ENCODE peak calls at places on chromosomes 3 and 15, in nine cellular contexts. H is transverse colon, R is K562, T is HCT116, P is GM23338, V is HL-60, Z is SK-N-SH, X is breast epithelium, Y is GM12891. J is an unnamed sample.

GRCh38 chr15:41849861-41850260 is 11.2 kb downstream of the PLA2G4B start:
- DNase-seq in H (no peak), R (no peak), T (no peak), P (no peak), V (no peak), Z (no peak), X (peak; percentile 81), Y (no peak), J (peak; percentile 73)

GRCh38 chr3:129425619-129426018 is 2.8 kb downstream of the EFCAB12 start:
- DNase-seq in H (no peak), R (no peak), T (no peak), P (no peak), V (no peak), Z (no peak), X (no peak), Y (no peak), J (no peak)

GRCh38 chr3:111929484-111929883 is 49.3 kb upstream of the ABHD10 start:
- DNase-seq in H (no peak), R (no peak), T (no peak), P (no peak), V (no peak), Z (no peak), X (no peak), Y (no peak), J (no peak)

GRCh38 chr3:141795719-141796435 is 32.7 kb downstream of the GRK7 start:
- DNase-seq in H (peak; percentile 42), R (no peak), T (no peak), P (no peak), V (peak; percentile 87), Z (peak; percentile 42), X (no peak), Y (no peak), J (peak; percentile 13)

GRCh38 chr3:183664913-183665381 is 29.5 kb downstream of the KLHL24 start:
- DNase-seq in H (no peak), R (no peak), T (no peak), P (no peak), V (no peak), Z (no peak), X (no peak), Y (no peak), J (no peak)

GRCh38 chr15:90873998-90874605 is 5.7 kb downstream of the FURIN start:
- DNase-seq in H (peak; percentile 32), R (peak; percentile 48), T (no peak), P (peak; percentile 57), V (no peak), Z (no peak), X (no peak), Y (no peak), J (peak; percentile 51)

GRCh38 chr3:23174426-23175039 is 28.6 kb upstream of the UBE2E2 start:
- DNase-seq in H (no peak), R (no peak), T (no peak), P (peak; percentile 26), V (no peak), Z (peak; percentile 12), X (no peak), Y (no peak), J (no peak)

GRCh38 chr3:10223676-10224639 is 24.3 kb upstream of the TATDN2 start:
- DNase-seq in H (peak; percentile 62), R (no peak), T (no peak), P (no peak), V (peak; percentile 69), Z (no peak), X (no peak), Y (no peak), J (no peak)

GRCh38 chr3:48423883-48424695 is 5.8 kb downstream of the PLXNB1 start:
- DNase-seq in H (no peak), R (no peak), T (no peak), P (no peak), V (peak; percentile 41), Z (peak; percentile 32), X (no peak), Y (no peak), J (no peak)

GRCh38 chr3:48426401-48426909 is 3.4 kb downstream of the PLXNB1 start:
- DNase-seq in H (no peak), R (no peak), T (no peak), P (no peak), V (no peak), Z (peak; percentile 37), X (no peak), Y (no peak), J (no peak)

GRCh38 chr3:48423241-48423882 is 6.5 kb downstream of the PLXNB1 start:
- DNase-seq in H (no peak), R (no peak), T (no peak), P (no peak), V (no peak), Z (no peak), X (no peak), Y (no peak), J (no peak)

GRCh38 chr3:48426944-48427629 is 2.8 kb downstream of the PLXNB1 start:
- DNase-seq in H (no peak), R (no peak), T (no peak), P (no peak), V (no peak), Z (no peak), X (no peak), Y (no peak), J (no peak)

DNA sequence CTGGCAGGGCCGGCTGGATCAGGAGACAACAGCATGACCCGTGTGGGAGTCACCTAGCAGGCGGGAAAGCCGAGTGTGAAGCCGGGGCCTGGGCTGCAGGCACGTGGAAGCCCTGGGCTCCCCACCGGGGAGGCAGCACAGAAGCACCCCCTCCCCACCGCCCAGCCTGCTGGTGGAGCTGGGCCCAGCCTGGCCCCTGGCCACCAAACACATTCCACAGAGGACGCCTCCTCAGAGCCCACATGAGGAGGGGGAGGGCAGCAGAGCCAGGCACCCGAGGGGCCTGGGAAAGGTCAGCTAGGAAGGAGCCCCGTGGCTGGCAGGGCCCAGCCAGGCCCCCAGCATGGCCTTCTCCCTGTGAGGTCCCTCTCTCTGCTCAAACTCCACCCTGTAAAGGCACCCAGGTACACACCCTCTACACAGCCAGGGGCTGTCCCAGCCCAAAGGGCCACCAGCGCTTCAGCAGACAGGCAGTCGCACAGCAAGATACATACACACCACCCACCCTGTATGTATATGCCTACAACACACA is 4.5 kb downstream of the PLXNB1 start:
- DNase-seq in H (no peak), R (peak; percentile 18), T (no peak), P (no peak), V (no peak), Z (peak; percentile 36), X (no peak), Y (no peak), J (no peak)
- TF ChIP-seq POLR2AphosphoS5 in H (no peak), R (no peak), T (no peak), P (no peak), V (no peak), Z (no peak), X (no peak), Y (no peak), J (no peak)

GRCh38 chr15:74156018-74156417 is 17.5 kb upstream of the ISLR start:
- DNase-seq in H (no peak), R (no peak), T (no peak), P (no peak), V (no peak), Z (no peak), X (no peak), Y (no peak), J (no peak)

GRCh38 chr15:74159773-74160172 is 13.7 kb upstream of the ISLR start:
- DNase-seq in H (no peak), R (no peak), T (no peak), P (no peak), V (no peak), Z (peak; percentile 39), X (no peak), Y (no peak), J (no peak)

GRCh38 chr15:74158855-74159650 is 14.5 kb upstream of the ISLR start:
- DNase-seq in H (no peak), R (no peak), T (no peak), P (no peak), V (no peak), Z (no peak), X (no peak), Y (no peak), J (no peak)

GRCh38 chr15:74156678-74157411 is 16.7 kb upstream of the ISLR start:
- DNase-seq in H (no peak), R (no peak), T (no peak), P (no peak), V (no peak), Z (peak; percentile 79), X (no peak), Y (no peak), J (no peak)

DNA sequence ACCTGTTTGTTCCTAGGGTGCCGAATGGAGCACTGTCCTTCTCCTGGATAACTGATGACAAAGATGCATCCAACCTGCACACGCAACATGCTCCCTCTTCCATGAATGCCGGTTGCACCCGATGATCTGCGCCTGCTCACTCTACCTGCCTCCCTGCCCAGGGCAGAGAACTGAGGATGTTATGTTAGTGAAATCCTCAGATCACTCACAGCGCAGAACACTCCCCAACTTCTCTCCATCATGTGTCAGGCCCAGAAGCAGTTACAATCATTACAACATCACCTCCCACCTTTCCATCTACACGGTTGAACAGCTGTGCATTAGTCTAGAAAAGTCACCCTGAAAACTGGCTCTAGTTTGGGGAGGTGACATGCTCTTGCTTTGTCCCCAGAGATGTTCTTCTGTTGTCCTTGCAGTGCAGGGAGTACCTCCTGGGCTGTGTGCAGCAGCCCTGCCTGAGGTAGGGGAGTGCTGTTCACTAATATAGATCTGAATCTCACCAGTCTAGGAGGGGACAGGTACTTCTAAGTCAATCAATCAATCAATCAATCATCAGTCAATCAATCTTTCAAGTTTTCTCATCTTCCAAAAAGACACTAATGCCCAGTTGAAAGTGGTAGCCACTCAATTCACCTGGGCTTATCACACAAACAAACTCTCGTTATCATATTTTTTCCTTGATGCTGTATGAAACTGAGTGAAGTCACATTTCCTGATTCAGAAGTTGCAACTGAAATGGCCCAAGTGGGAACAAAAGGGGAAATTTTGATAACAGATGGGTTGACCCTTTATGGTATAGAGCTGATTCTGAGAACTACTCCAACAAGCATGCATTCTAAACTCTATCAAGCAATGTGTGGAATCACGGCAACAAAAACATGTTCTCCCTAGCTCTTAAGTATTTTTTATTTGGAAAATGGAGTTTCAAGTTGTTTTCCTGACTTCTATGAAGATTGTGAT is 15.4 kb upstream of the ISLR start:
- DNase-seq in H (no peak), R (no peak), T (no peak), P (no peak), V (no peak), Z (no peak), X (no peak), Y (no peak), J (no peak)
- TF ChIP-seq POLR2AphosphoS5 in H (no peak), R (no peak), T (no peak), P (no peak), V (no peak), Z (no peak), X (no peak), Y (no peak), J (no peak)

DNA sequence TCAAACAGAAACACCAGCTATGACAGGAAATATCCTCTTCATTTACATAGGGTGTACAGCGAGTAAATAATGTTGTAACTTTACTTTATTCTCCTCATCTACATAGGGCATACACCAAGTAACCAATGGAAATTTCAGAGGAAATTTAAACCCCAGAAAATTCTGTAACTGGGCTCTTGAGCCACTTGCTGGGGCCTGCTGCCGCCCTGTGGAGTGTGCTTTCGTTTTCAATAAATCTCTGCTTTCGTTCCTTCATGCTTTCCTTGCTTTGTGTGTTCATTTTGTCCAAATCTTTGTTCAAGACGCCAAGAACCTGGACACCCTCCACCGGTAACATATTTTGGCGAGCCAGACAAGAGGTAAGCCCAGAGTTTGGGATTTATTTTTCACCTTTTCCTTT is 990.4 kb upstream of the CADM2 start:
- DNase-seq in H (no peak), R (no peak), T (no peak), P (no peak), V (no peak), Z (no peak), X (no peak), Y (no peak), J (no peak)
- TF ChIP-seq POLR2AphosphoS5 in H (no peak), R (no peak), T (no peak), P (no peak), V (no peak), Z (no peak), X (no peak), Y (no peak), J (no peak)

GRCh38 chr3:196965112-196965803 is 3.4 kb downstream of the PIGZ start:
- DNase-seq in H (no peak), R (no peak), T (no peak), P (no peak), V (no peak), Z (no peak), X (no peak), Y (no peak), J (no peak)
- TF ChIP-seq POLR2AphosphoS5 in H (no peak), R (no peak), T (no peak), P (no peak), V (no peak), Z (no peak), X (no peak), Y (no peak), J (no peak)